ENCODE peak calls at places on chromosomes 6 and 20, in six cellular contexts. G is PC-9, B is mammary epithelial cell, E is mesendoderm, I is GM23338, O is PC-3. C is an unnamed sample.

GRCh38 chr6:53956068-53956711 is 155.1 kb upstream of the MLIP start:
- DNase-seq in E (peak; percentile 94), O (peak; percentile 89), I (peak; percentile 87), B (peak; percentile 54), G (peak; percentile 70), C (peak; percentile 66)

GRCh38 chr6:4891171-4891570 is 112.7 kb downstream of the RPP40 start:
- DNase-seq in G (no peak), I (no peak), B (no peak), O (no peak), E (no peak), C (no peak)

GRCh38 chr6:53301801-53302537 is 46.8 kb downstream of the ELOVL5 start:
- DNase-seq in B (peak; percentile 17), O (peak; percentile 44), G (no peak), E (no peak), I (no peak), C (no peak)

GRCh38 chr6:14711056-14711703 is 534.7 kb upstream of the JARID2 start:
- DNase-seq in E (peak; percentile 69), B (peak; percentile 78), O (peak; percentile 85), G (peak; percentile 82), I (peak; percentile 78), C (peak; percentile 82)

GRCh38 chr6:46933751-46934150 is 12.0 kb upstream of the ADGRF5 start:
- DNase-seq in B (no peak), I (no peak), E (no peak), O (no peak), G (no peak), C (no peak)

GRCh38 chr6:88870728-88871330 is 92.6 kb downstream of the RNGTT start:
- DNase-seq in E (peak; percentile 58), O (peak; percentile 73), G (no peak), B (peak; percentile 37), I (peak; percentile 70), C (peak; percentile 88)

GRCh38 chr6:18360188-18360587 is 27.0 kb upstream of the RNF144B start:
- DNase-seq in B (no peak), I (no peak), O (no peak), G (no peak), E (no peak), C (peak; percentile 58)

GRCh38 chr6:13992417-13993055 is 67.8 kb downstream of the RNF182 start:
- DNase-seq in I (no peak), E (no peak), O (peak; percentile 96), B (peak; percentile 79), G (peak; percentile 93), C (no peak)

GRCh38 chr6:168941036-168941435 is 312.6 kb downstream of the THBS2 start:
- DNase-seq in E (no peak), O (no peak), I (no peak), G (no peak), B (no peak), C (no peak)

GRCh38 chr6:160132776-160133338 is 11.2 kb downstream of the SLC22A1 start:
- DNase-seq in E (no peak), B (peak; percentile 14), I (no peak), O (no peak), G (no peak), C (no peak)

GRCh38 chr20:50242863-50243609 is 52.4 kb downstream of the CEBPB start:
- DNase-seq in G (peak; percentile 77), I (no peak), E (no peak), O (peak; percentile 94), B (peak; percentile 93), C (no peak)

GRCh38 chr6:121645100-121645745 is 209.8 kb downstream of the GJA1 start:
- DNase-seq in E (no peak), B (no peak), O (no peak), G (no peak), I (no peak), C (no peak)

GRCh38 chr20:49990310-49990720 is 7.5 kb downstream of the SNAI1 start:
- DNase-seq in I (peak; percentile 50), E (peak; percentile 81), G (no peak), O (no peak), B (no peak), C (peak; percentile 21)

GRCh38 chr6:158060447-158061360 is 79.0 kb downstream of the SYNJ2 start:
- DNase-seq in I (peak; percentile 64), O (peak; percentile 93), E (peak; percentile 91), B (peak; percentile 82), G (peak; percentile 95), C (no peak)

DNA sequence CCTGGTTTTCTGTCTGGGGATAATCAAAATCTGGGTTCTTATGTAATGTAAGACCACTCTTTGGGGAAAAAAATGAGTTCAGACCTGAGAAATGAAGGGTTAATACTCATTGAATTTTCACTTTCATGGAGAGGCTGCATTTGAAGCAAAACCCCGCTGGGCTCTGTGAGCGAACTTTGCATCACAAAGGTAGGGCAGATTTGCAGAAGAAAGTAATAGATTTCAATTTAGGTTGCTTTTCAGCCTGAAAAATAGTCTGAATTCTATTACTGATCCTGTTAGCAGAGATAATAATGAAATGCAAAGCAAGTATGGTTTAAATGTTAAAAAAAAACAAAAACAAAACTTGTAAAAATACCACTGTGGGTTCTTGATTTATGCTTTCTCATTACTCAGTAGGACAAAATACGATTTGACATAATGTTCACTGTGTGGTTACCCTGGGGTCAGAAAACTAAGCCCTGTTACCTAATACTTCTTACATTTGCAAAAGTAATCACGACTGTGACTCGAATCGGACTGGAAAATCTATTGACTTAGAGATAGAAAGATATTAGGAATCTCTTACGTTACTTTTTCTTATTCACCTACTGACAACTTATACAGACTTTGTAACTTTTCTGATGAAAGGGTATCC is 72.2 kb downstream of the UST start:
- DNase-seq in O (peak; percentile 45), G (peak; percentile 50), E (peak; percentile 63), I (peak; percentile 91), B (peak; percentile 55), C (no peak)
- H3K79me2 ChIP-seq in O (no peaks in the 10 kb centered on the region), G (no peaks in the 10 kb centered on the region), E (peaks cover 12% of the 10 kb centered on the region), I (peaks cover 84% of the 10 kb centered on the region), B (no peaks in the 10 kb centered on the region), C (no peaks in the 10 kb centered on the region)

GRCh38 chr20:44646641-44647274 is 4.7 kb downstream of the ADA start:
- DNase-seq in I (no peak), E (no peak), G (no peak), O (peak; percentile 51), B (no peak), C (peak; percentile 93)
- H3K79me2 ChIP-seq in I (no peaks in the 10 kb centered on the region), E (no peaks in the 10 kb centered on the region), G (no peaks in the 10 kb centered on the region), O (peaks cover 3% of the 10 kb centered on the region), B (peaks cover 5% of the 10 kb centered on the region), C (no peaks in the 10 kb centered on the region)

GRCh38 chr6:125802383-125802782 is 11.6 kb downstream of the NCOA7 start:
- DNase-seq in E (no peak), O (no peak), G (no peak), B (no peak), I (no peak), C (peak; percentile 56)
- H3K79me2 ChIP-seq in E (no peaks in the 10 kb centered on the region), O (no peaks in the 10 kb centered on the region), G (peaks cover 53% of the 10 kb centered on the region), B (peaks cover 24% of the 10 kb centered on the region), I (no peaks in the 10 kb centered on the region), C (peaks cover 94% of the 10 kb centered on the region)

DNA sequence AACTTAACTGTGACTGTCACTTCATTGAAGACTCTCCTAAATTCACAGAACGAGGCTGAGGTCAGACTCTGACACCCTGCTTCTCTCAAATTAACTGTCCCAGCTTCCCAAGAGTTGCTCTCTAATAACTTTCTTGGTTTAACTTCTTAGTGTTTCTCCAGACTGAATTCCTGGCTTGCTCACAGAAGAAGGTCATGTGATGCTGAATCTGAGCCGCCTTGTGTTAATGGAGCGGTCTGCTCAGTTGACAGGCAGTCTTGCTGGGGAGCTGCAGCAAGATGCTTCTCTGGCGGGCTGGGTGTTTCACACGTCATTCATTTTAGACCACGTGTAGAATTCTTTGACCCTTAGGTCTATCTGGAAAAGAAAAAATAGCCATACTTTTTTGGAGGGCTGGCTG is 107.3 kb downstream of the FOXO3 start:
- DNase-seq in E (peak; percentile 34), O (no peak), B (no peak), I (peak; percentile 32), G (no peak), C (peak; percentile 27)
- H3K79me2 ChIP-seq in E (peaks cover 6% of the 10 kb centered on the region), O (peaks cover 85% of the 10 kb centered on the region), B (peaks cover 79% of the 10 kb centered on the region), I (peaks cover 45% of the 10 kb centered on the region), G (peaks cover 94% of the 10 kb centered on the region), C (no peaks in the 10 kb centered on the region)

GRCh38 chr20:51497542-51498467 is 44.7 kb downstream of the NFATC2 start:
- DNase-seq in B (peak; percentile 35), E (no peak), O (no peak), I (no peak), G (no peak), C (peak; percentile 75)
- H3K79me2 ChIP-seq in B (no peaks in the 10 kb centered on the region), E (no peaks in the 10 kb centered on the region), O (no peaks in the 10 kb centered on the region), I (no peaks in the 10 kb centered on the region), G (no peaks in the 10 kb centered on the region), C (peaks cover 97% of the 10 kb centered on the region)

GRCh38 chr6:34813028-34813742 is 21.3 kb downstream of the BLTP3A start:
- DNase-seq in I (no peak), E (no peak), O (no peak), B (no peak), G (no peak), C (no peak)

GRCh38 chr6:34806738-34807453 is 15.0 kb downstream of the BLTP3A start:
- DNase-seq in G (peak; percentile 44), O (peak; percentile 58), B (peak; percentile 45), I (no peak), E (peak; percentile 66), C (no peak)

GRCh38 chr6:34810936-34811632 is 19.2 kb downstream of the BLTP3A start:
- DNase-seq in B (peak; percentile 64), G (peak; percentile 80), E (no peak), O (peak; percentile 49), I (no peak), C (no peak)

GRCh38 chr6:34809914-34810882 is 18.3 kb downstream of the BLTP3A start:
- DNase-seq in E (no peak), G (peak; percentile 75), O (peak; percentile 86), B (no peak), I (no peak), C (no peak)
- H3K79me2 ChIP-seq in E (peaks cover 4% of the 10 kb centered on the region), G (peaks cover 90% of the 10 kb centered on the region), O (peaks cover 75% of the 10 kb centered on the region), B (peaks cover 2% of the 10 kb centered on the region), I (peaks cover 45% of the 10 kb centered on the region), C (peaks cover 91% of the 10 kb centered on the region)

C was measured in Karpas-422.